ENCODE peak calls at places on chromosomes 5 and 9, in seven cellular contexts. One of them, this sample, is unnamed.

GRCh38 chr9:138053996-138054752 is 176.6 kb downstream of the CACNA1B start:
- DNase-seq in IMR-90: no peak
- DNase-seq in cardiac muscle cell: no peak
- DNase-seq in HepG2: no peak
- DNase-seq in fibroblast of lung: no peak
- DNase-seq in astrocyte of the cerebellum: no peak
- DNase-seq in BE2C: peak; percentile 3
- DNase-seq in this sample: no peak

GRCh38 chr9:98007251-98007928 is 24.2 kb downstream of the ANP32B start:
- DNase-seq in BE2C: no peak
- DNase-seq in astrocyte of the cerebellum: no peak
- DNase-seq in cardiac muscle cell: no peak
- DNase-seq in IMR-90: no peak
- DNase-seq in HepG2: peak; percentile 10
- DNase-seq in fibroblast of lung: no peak
- DNase-seq in this sample: no peak

GRCh38 chr9:100150209-100150608 is 51.2 kb downstream of the INVS start:
- DNase-seq in cardiac muscle cell: no peak
- DNase-seq in IMR-90: peak; percentile 44
- DNase-seq in BE2C: no peak
- DNase-seq in fibroblast of lung: peak; percentile 8
- DNase-seq in astrocyte of the cerebellum: peak; percentile 47
- DNase-seq in HepG2: no peak
- DNase-seq in this sample: peak; percentile 19

GRCh38 chr9:7542648-7543165 is 256.9 kb downstream of the DMAC1 start:
- DNase-seq in HepG2: no peak
- DNase-seq in astrocyte of the cerebellum: no peak
- DNase-seq in IMR-90: no peak
- DNase-seq in cardiac muscle cell: no peak
- DNase-seq in BE2C: no peak
- DNase-seq in fibroblast of lung: no peak
- DNase-seq in this sample: no peak

GRCh38 chr9:71223953-71224538 is 102.6 kb upstream of the TRPM3 start:
- DNase-seq in IMR-90: no peak
- DNase-seq in fibroblast of lung: no peak
- DNase-seq in BE2C: no peak
- DNase-seq in cardiac muscle cell: no peak
- DNase-seq in astrocyte of the cerebellum: no peak
- DNase-seq in HepG2: peak; percentile 7
- DNase-seq in this sample: no peak

GRCh38 chr5:17492770-17493169 is 5.3 kb upstream of the TAF11L2 start:
- DNase-seq in cardiac muscle cell: no peak
- DNase-seq in fibroblast of lung: no peak
- DNase-seq in astrocyte of the cerebellum: no peak
- DNase-seq in BE2C: no peak
- DNase-seq in HepG2: no peak
- DNase-seq in IMR-90: no peak
- DNase-seq in this sample: no peak

GRCh38 chr5:177447066-177447610 is 524 bp downstream of the PRR7 start:
- DNase-seq in BE2C: peak; percentile 87
- DNase-seq in astrocyte of the cerebellum: no peak
- DNase-seq in IMR-90: peak; percentile 25
- DNase-seq in cardiac muscle cell: peak; percentile 71
- DNase-seq in fibroblast of lung: peak; percentile 53
- DNase-seq in HepG2: no peak
- DNase-seq in this sample: no peak

GRCh38 chr5:111385970-111386831 is 126.1 kb downstream of the STARD4 start:
- DNase-seq in astrocyte of the cerebellum: no peak
- DNase-seq in BE2C: peak; percentile 90
- DNase-seq in cardiac muscle cell: no peak
- DNase-seq in fibroblast of lung: no peak
- DNase-seq in IMR-90: no peak
- DNase-seq in HepG2: no peak
- DNase-seq in this sample: no peak

GRCh38 chr5:90866915-90867715 is 308.5 kb downstream of the ADGRV1 start:
- DNase-seq in BE2C: no peak
- DNase-seq in cardiac muscle cell: no peak
- DNase-seq in HepG2: peak; percentile 71
- DNase-seq in fibroblast of lung: peak; percentile 68
- DNase-seq in astrocyte of the cerebellum: no peak
- DNase-seq in IMR-90: peak; percentile 8
- DNase-seq in this sample: no peak

GRCh38 chr5:84379749-84380148 is 4.9 kb downstream of the EDIL3 start:
- DNase-seq in IMR-90: peak; percentile 56
- DNase-seq in fibroblast of lung: peak; percentile 50
- DNase-seq in HepG2: no peak
- DNase-seq in astrocyte of the cerebellum: no peak
- DNase-seq in BE2C: no peak
- DNase-seq in cardiac muscle cell: no peak
- DNase-seq in this sample: no peak

GRCh38 chr5:84383296-84383815 is 1.3 kb downstream of the EDIL3 start:
- DNase-seq in BE2C: no peak
- DNase-seq in fibroblast of lung: no peak
- DNase-seq in HepG2: no peak
- DNase-seq in IMR-90: no peak
- DNase-seq in astrocyte of the cerebellum: no peak
- DNase-seq in cardiac muscle cell: no peak
- DNase-seq in this sample: no peak

GRCh38 chr5:84383816-84384603 is 670 bp downstream of the EDIL3 start:
- DNase-seq in fibroblast of lung: peak; percentile 71
- DNase-seq in HepG2: no peak
- DNase-seq in astrocyte of the cerebellum: no peak
- DNase-seq in cardiac muscle cell: peak; percentile 50
- DNase-seq in BE2C: peak; percentile 59
- DNase-seq in IMR-90: peak; percentile 70
- DNase-seq in this sample: no peak

GRCh38 chr5:84382363-84383295 is 2.1 kb downstream of the EDIL3 start:
- DNase-seq in astrocyte of the cerebellum: no peak
- DNase-seq in cardiac muscle cell: peak; percentile 72
- DNase-seq in HepG2: no peak
- DNase-seq in BE2C: peak; percentile 86
- DNase-seq in fibroblast of lung: peak; percentile 81
- DNase-seq in IMR-90: peak; percentile 53
- DNase-seq in this sample: no peak

GRCh38 chr5:84381501-84382362 is 2.9 kb downstream of the EDIL3 start:
- DNase-seq in cardiac muscle cell: peak; percentile 0
- DNase-seq in BE2C: peak; percentile 35
- DNase-seq in IMR-90: no peak
- DNase-seq in fibroblast of lung: peak; percentile 71
- DNase-seq in astrocyte of the cerebellum: no peak
- DNase-seq in HepG2: no peak
- DNase-seq in this sample: no peak
- H3K4me3 ChIP-seq in cardiac muscle cell: peak overlapping the region; percentile 52
- H3K4me3 ChIP-seq in BE2C: peak overlapping the region; percentile 85
- H3K4me3 ChIP-seq in IMR-90: peak overlapping the region; percentile 92
- H3K4me3 ChIP-seq in fibroblast of lung: peak overlapping the region; percentile 58
- H3K4me3 ChIP-seq in astrocyte of the cerebellum: peak overlapping the region; percentile 83
- H3K4me3 ChIP-seq in HepG2: peak overlapping the region; percentile 39
- H3K4me3 ChIP-seq in this sample: no peak overlapping the region

DNA sequence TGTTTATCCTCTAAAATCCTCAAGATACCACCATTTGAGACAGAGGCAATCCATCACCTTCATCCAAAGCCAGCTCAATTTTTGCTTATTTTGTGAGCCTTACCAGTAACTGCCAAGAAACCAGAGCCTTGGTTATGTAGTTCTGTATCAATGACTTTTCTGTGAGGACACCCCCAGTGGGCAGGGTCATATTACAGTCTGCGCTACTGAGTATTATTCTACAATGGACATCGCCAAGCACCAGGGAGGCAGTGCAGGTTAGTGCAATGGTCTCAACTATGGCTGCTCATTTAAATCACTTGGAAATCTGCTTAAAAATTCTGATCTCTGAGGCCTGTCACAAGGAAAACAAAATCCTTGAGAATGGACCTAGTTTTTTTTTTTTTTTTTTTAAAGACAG is 90.5 kb upstream of the NIPAL4 start:
- DNase-seq in cardiac muscle cell: no peak
- DNase-seq in HepG2: no peak
- DNase-seq in fibroblast of lung: no peak
- DNase-seq in BE2C: no peak
- DNase-seq in IMR-90: no peak
- DNase-seq in astrocyte of the cerebellum: no peak
- DNase-seq in this sample: no peak
- TF ChIP-seq CTCF in cardiac muscle cell: no peak
- TF ChIP-seq CTCF in HepG2: no peak
- TF ChIP-seq CTCF in fibroblast of lung: no peak
- TF ChIP-seq CTCF in BE2C: no peak
- TF ChIP-seq CTCF in IMR-90: no peak
- TF ChIP-seq CTCF in astrocyte of the cerebellum: no peak
- TF ChIP-seq CTCF in this sample: no peak

GRCh38 chr5:158802941-158803341 is 296.8 kb downstream of the EBF1 start:
- DNase-seq in IMR-90: peak; percentile 3
- DNase-seq in cardiac muscle cell: no peak
- DNase-seq in astrocyte of the cerebellum: peak; percentile 11
- DNase-seq in HepG2: no peak
- DNase-seq in fibroblast of lung: peak; percentile 78
- DNase-seq in BE2C: no peak
- DNase-seq in this sample: no peak
- H3K4me3 ChIP-seq in IMR-90: no peak overlapping the region
- H3K4me3 ChIP-seq in cardiac muscle cell: no peak overlapping the region
- H3K4me3 ChIP-seq in astrocyte of the cerebellum: no peak overlapping the region
- H3K4me3 ChIP-seq in HepG2: no peak overlapping the region
- H3K4me3 ChIP-seq in fibroblast of lung: no peak overlapping the region
- H3K4me3 ChIP-seq in BE2C: no peak overlapping the region
- H3K4me3 ChIP-seq in this sample: no peak overlapping the region

GRCh38 chr5:174259691-174260420 is 214.3 kb downstream of the NSG2 start:
- DNase-seq in cardiac muscle cell: no peak
- DNase-seq in astrocyte of the cerebellum: peak; percentile 39
- DNase-seq in HepG2: no peak
- DNase-seq in IMR-90: no peak
- DNase-seq in BE2C: no peak
- DNase-seq in fibroblast of lung: peak; percentile 50
- DNase-seq in this sample: no peak
- TF ChIP-seq CTCF in cardiac muscle cell: no peak
- TF ChIP-seq CTCF in astrocyte of the cerebellum: no peak
- TF ChIP-seq CTCF in HepG2: no peak
- TF ChIP-seq CTCF in IMR-90: no peak
- TF ChIP-seq CTCF in BE2C: no peak
- TF ChIP-seq CTCF in fibroblast of lung: no peak
- TF ChIP-seq CTCF in this sample: no peak

GRCh38 chr9:114958021-114958846 is 27.8 kb upstream of the TNFSF8 start:
- DNase-seq in astrocyte of the cerebellum: no peak
- DNase-seq in IMR-90: no peak
- DNase-seq in cardiac muscle cell: no peak
- DNase-seq in BE2C: no peak
- DNase-seq in fibroblast of lung: peak; percentile 5
- DNase-seq in HepG2: no peak
- DNase-seq in this sample: no peak
- H3K4me3 ChIP-seq in astrocyte of the cerebellum: no peak overlapping the region
- H3K4me3 ChIP-seq in IMR-90: no peak overlapping the region
- H3K4me3 ChIP-seq in cardiac muscle cell: no peak overlapping the region
- H3K4me3 ChIP-seq in BE2C: no peak overlapping the region
- H3K4me3 ChIP-seq in fibroblast of lung: no peak overlapping the region
- H3K4me3 ChIP-seq in HepG2: no peak overlapping the region
- H3K4me3 ChIP-seq in this sample: no peak overlapping the region

GRCh38 chr5:153831976-153832375 is 206.7 kb downstream of the FAM114A2 start:
- DNase-seq in BE2C: peak; percentile 50
- DNase-seq in IMR-90: peak; percentile 49
- DNase-seq in fibroblast of lung: peak; percentile 32
- DNase-seq in astrocyte of the cerebellum: no peak
- DNase-seq in HepG2: peak; percentile 5
- DNase-seq in cardiac muscle cell: peak; percentile 47
- DNase-seq in this sample: no peak

GRCh38 chr5:153824909-153825308 is 213.8 kb downstream of the FAM114A2 start:
- DNase-seq in HepG2: no peak
- DNase-seq in IMR-90: no peak
- DNase-seq in astrocyte of the cerebellum: no peak
- DNase-seq in BE2C: no peak
- DNase-seq in fibroblast of lung: no peak
- DNase-seq in cardiac muscle cell: no peak
- DNase-seq in this sample: no peak

GRCh38 chr5:153827407-153827806 is 211.3 kb downstream of the FAM114A2 start:
- DNase-seq in fibroblast of lung: no peak
- DNase-seq in HepG2: no peak
- DNase-seq in cardiac muscle cell: no peak
- DNase-seq in astrocyte of the cerebellum: no peak
- DNase-seq in BE2C: no peak
- DNase-seq in IMR-90: no peak
- DNase-seq in this sample: no peak
- TF ChIP-seq CTCF in fibroblast of lung: peak; percentile 15
- TF ChIP-seq CTCF in HepG2: no peak
- TF ChIP-seq CTCF in cardiac muscle cell: no peak
- TF ChIP-seq CTCF in astrocyte of the cerebellum: peak; percentile 34
- TF ChIP-seq CTCF in BE2C: peak; percentile 49
- TF ChIP-seq CTCF in IMR-90: peak; percentile 31
- TF ChIP-seq CTCF in this sample: peak; percentile 35

GRCh38 chr5:160466889-160467554 is 45.4 kb downstream of the PTTG1 start:
- DNase-seq in BE2C: no peak
- DNase-seq in fibroblast of lung: peak; percentile 8
- DNase-seq in cardiac muscle cell: no peak
- DNase-seq in HepG2: peak; percentile 80
- DNase-seq in IMR-90: no peak
- DNase-seq in astrocyte of the cerebellum: no peak
- DNase-seq in this sample: no peak
- H3K4me3 ChIP-seq in BE2C: no peak overlapping the region
- H3K4me3 ChIP-seq in fibroblast of lung: no peak overlapping the region
- H3K4me3 ChIP-seq in cardiac muscle cell: no peak overlapping the region
- H3K4me3 ChIP-seq in HepG2: peak overlapping the region; percentile 75
- H3K4me3 ChIP-seq in IMR-90: no peak overlapping the region
- H3K4me3 ChIP-seq in astrocyte of the cerebellum: no peak overlapping the region
- H3K4me3 ChIP-seq in this sample: no peak overlapping the region

This sample was measured in HFF-Myc.